ENCODE peak calls at places on chromosome 3, in eight cellular contexts. I, R, D, H, V, A, X and K are unnamed samples.
A peak's percentile ranks its signal among the peaks of the same experiment; 100 is the strongest.

GRCh38 chr3:27344192-27344591 is 25.0 kb downstream of the NEK10 start:
- DNase-seq in X (no peak), R (no peak), I (no peak), V (no peak), H (no peak), A (no peak), D (no peak), K (no peak)

GRCh38 chr3:53420831-53421230 is 73.5 kb upstream of the DCP1A start:
- DNase-seq in V (no peak), D (no peak), R (no peak), H (no peak), A (no peak), I (no peak), X (no peak), K (no peak)

GRCh38 chr3:137514853-137515252 is 249.3 kb upstream of the SOX14 start:
- DNase-seq in I (no peak), R (no peak), D (no peak), H (no peak), X (no peak), A (no peak), V (no peak), K (no peak)

GRCh38 chr3:13105851-13106250 is 32.6 kb upstream of the IQSEC1 start:
- DNase-seq in V (no peak), X (no peak), I (no peak), R (no peak), D (no peak), A (no peak), H (no peak), K (no peak)

GRCh38 chr3:123694377-123695147 is 109.7 kb upstream of the HACD2 start:
- DNase-seq in I (no peak), R (no peak), D (no peak), H (no peak), V (no peak), X (no peak), A (no peak), K (no peak)

GRCh38 chr3:170759511-170760173 is 110.4 kb downstream of the RPL22L1 start:
- DNase-seq in H (no peak), A (no peak), I (no peak), D (peak; percentile 69), V (no peak), X (no peak), R (no peak), K (no peak)

GRCh38 chr3:59374812-59375211 is 325.0 kb upstream of the CFAP20DC start:
- DNase-seq in R (no peak), A (no peak), V (no peak), I (no peak), H (peak; percentile 57), D (no peak), X (no peak), K (peak; percentile 43)

GRCh38 chr3:108305484-108306172 is 9.3 kb downstream of the HHLA2 start:
- DNase-seq in H (no peak), I (no peak), V (peak; percentile 55), R (no peak), A (peak; percentile 83), X (no peak), D (peak; percentile 85), K (no peak)

GRCh38 chr3:190305406-190305805 is 16.8 kb downstream of the CLDN1 start:
- DNase-seq in I (no peak), D (no peak), A (no peak), X (peak; percentile 45), V (no peak), R (no peak), H (no peak), K (no peak)

GRCh38 chr3:99895706-99896441 is 78.2 kb downstream of the CMSS1 start:
- DNase-seq in V (no peak), H (no peak), A (no peak), R (no peak), I (no peak), D (no peak), X (peak; percentile 92), K (no peak)

GRCh38 chr3:21919383-21919782 is 168.4 kb upstream of the ZNF385D start:
- DNase-seq in X (no peak), A (no peak), H (no peak), V (no peak), I (no peak), D (no peak), R (no peak), K (no peak)

GRCh38 chr3:170690133-170690981 is 104.5 kb upstream of the SLC7A14 start:
- DNase-seq in X (no peak), I (no peak), A (peak; percentile 72), D (no peak), H (peak; percentile 50), R (peak; percentile 89), V (peak; percentile 68), K (peak; percentile 58)

GRCh38 chr3:21573291-21573690 is 177.7 kb downstream of the ZNF385D start:
- DNase-seq in A (no peak), R (no peak), X (peak; percentile 8), V (no peak), I (no peak), D (no peak), H (no peak), K (no peak)

GRCh38 chr3:137687181-137687880 is 76.8 kb upstream of the SOX14 start:
- DNase-seq in I (no peak), R (no peak), X (no peak), D (peak; percentile 8), H (no peak), V (no peak), A (no peak), K (no peak)

DNA sequence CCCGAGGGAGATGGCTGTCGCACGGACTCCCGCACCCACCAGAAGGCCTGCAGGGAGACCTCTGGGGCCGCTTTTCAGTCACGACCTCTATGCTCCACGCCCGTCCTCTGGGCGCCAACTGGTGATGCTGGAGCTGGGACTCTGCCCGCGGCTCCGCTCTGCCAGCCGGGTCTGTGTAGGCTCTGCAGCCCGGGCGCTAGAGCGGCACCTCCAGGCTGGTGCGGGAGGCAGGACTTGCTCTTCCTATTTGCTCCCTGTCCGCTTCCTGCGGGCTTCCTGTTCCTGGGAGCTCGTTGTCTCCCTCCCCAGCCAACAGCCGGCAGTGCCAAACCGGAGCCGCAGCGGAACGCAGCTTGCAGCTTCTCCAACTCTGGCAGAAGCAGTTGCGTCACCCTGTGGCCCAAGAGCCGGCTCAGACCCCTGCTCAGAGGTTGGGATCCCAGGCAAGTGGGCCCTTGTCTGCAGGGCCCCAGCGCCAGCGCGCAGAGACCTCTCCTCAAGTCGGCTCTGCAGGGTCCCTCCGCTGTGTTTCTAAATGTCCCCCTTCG is 285.9 kb downstream of the XXYLT1 start:
- DNase-seq in H (no peak), X (peak; percentile 37), V (peak; percentile 74), A (peak; percentile 77), I (peak; percentile 82), D (peak; percentile 93), R (peak; percentile 62), K (no peak)
- TF ChIP-seq CTCF in H (no peak), X (peak; percentile 27), V (no peak), A (peak; percentile 32), I (no peak), D (peak; percentile 72), R (no peak), K (no peak)

DNA sequence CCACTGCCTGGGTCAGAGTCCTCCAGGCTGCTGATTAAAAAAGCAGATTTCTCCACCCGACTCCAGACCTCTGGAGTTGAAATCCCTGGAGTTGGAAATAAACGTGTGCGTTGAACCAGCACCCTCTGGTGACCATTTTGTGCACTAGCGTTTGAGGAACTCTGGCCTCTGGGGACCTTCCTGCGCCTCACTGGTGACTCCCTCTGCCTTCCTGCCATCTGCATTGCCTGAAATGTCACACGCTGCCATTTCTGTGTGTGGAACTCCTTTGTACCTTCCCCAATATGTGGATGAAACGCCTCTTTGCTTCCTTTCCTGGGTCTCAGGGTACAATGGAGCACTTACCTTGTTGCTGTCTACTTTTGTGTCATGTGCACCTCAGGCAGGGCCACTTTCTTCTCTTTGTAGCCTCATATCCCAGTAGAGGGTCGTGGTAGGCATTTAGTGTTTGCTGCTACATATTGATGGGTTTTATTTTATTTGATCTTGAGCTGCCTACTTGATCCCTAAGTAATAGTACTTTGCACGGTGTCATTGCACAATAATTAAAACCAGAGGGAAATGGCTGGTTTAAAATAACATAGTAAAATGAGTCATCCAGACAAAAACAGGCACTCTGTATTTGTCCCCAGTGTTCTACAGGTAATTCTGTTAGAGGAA is 56.8 kb downstream of the GPR171 start:
- DNase-seq in I (peak; percentile 81), R (peak; percentile 75), X (peak; percentile 52), V (peak; percentile 68), A (peak; percentile 78), H (peak; percentile 65), D (peak; percentile 56), K (peak; percentile 54)
- TF ChIP-seq CTCF in I (peak; percentile 81), R (peak; percentile 84), X (peak; percentile 87), V (peak; percentile 79), A (peak; percentile 90), H (peak; percentile 92), D (peak; percentile 92), K (peak; percentile 80)

GRCh38 chr3:14547693-14548092 is 7.6 kb upstream of the GRIP2 start:
- DNase-seq in A (no peak), I (no peak), D (no peak), R (no peak), V (no peak), X (no peak), H (no peak), K (no peak)

GRCh38 chr3:14549256-14549931 is 9.3 kb upstream of the GRIP2 start:
- DNase-seq in X (no peak), H (peak; percentile 10), I (no peak), R (no peak), V (no peak), D (no peak), A (no peak), K (no peak)

GRCh38 chr3:14550181-14550580 is 10.0 kb upstream of the GRIP2 start:
- DNase-seq in I (no peak), D (no peak), R (no peak), H (no peak), V (no peak), X (no peak), A (no peak), K (no peak)

GRCh38 chr3:14546041-14546440 is 5.9 kb upstream of the GRIP2 start:
- DNase-seq in D (no peak), R (no peak), A (no peak), V (no peak), X (no peak), H (no peak), I (no peak), K (no peak)

DNA sequence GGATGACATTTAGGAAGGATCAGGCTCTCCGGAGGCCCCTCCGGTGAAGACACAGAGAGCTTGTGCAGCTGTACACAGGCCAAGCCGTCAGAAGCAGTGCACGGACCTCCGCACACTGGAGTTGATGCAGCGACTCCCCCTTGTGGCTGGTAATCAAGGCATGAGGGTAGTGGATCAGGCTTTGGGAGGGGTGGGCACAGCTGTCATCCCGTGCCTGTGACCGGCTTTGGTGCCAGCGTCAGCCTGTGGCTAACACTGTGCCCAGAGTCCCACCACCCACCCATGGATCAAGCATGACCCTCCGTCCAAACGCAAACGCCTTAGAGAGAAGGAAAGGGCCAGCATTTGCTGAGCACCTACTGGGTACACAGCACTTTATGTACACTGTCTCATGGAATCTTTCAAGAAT is 8.2 kb upstream of the GRIP2 start:
- DNase-seq in A (peak; percentile 56), H (peak; percentile 12), V (peak; percentile 54), X (peak; percentile 58), R (peak; percentile 78), D (peak; percentile 14), I (no peak), K (peak; percentile 78)
- TF ChIP-seq CTCF in A (peak; percentile 53), H (peak; percentile 37), V (peak; percentile 41), X (peak; percentile 83), R (peak; percentile 64), D (peak; percentile 86), I (peak; percentile 57), K (peak; percentile 62)

DNA sequence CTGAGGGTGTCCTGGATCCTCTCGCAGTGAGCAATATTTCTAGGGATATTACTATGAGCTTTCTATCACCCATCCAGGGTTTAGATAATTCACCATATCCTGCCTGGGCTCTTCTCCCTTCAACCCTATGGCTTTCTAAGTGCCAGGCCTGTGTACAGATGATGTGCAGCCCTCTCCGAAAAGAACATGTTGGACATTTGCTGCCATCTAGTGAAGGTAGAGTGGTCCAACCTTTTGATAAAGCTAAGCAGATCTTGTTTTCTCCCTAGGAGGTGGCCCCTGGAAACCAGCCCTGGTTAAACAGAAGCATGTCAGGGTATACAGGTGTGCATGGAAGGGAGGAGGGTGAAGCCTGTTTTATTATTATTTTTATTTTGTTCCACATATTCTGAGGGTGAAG is 27.9 kb upstream of the SCN10A start:
- DNase-seq in H (no peak), X (peak; percentile 45), A (no peak), V (no peak), R (no peak), I (no peak), D (no peak), K (no peak)
- TF ChIP-seq CTCF in H (peak; percentile 11), X (peak; percentile 55), A (no peak), V (no peak), R (no peak), I (peak; percentile 15), D (peak; percentile 46), K (no peak)